ENCODE peak calls at places on chromosomes 16 and 17, in six cellular contexts. E is AG04449, M is mesendoderm, F is iPS DF 6.9, K is lower leg skin, S is OCI-LY7. I is an unnamed sample.

GRCh38 chr17:9231449-9232154 is 210.3 kb downstream of the NTN1 start:
- DNase-seq in E (no peak), S (no peak), F (no peak), K (no peak), M (no peak), I (no peak)

GRCh38 chr17:80816241-80817103 is 175.2 kb upstream of the CHMP6 start:
- DNase-seq in S (no peak), E (no peak), K (peak), M (no peak), F (no peak), I (no peak)

GRCh38 chr16:57349212-57350031 is 9.2 kb upstream of the CCL22 start:
- DNase-seq in F (no peak), K (peak), E (no peak), M (no peak), S (peak), I (no peak)

GRCh38 chr16:86499889-86500707 is 10.2 kb upstream of the FOXF1 start:
- DNase-seq in M (no peak), F (no peak), E (no peak), S (no peak), K (no peak), I (no peak)

GRCh38 chr17:82497483-82498405 is 21.8 kb upstream of the FOXK2 start:
- DNase-seq in M (peak), K (peak), E (no peak), F (no peak), S (peak), I (no peak)

GRCh38 chr17:1515640-1516402 is 591 bp downstream of the INPP5K start:
- DNase-seq in K (no peak), F (no peak), M (peak), E (peak), S (peak), I (peak)

GRCh38 chr16:57618306-57619132 is 9.9 kb upstream of the ADGRG1 start:
- DNase-seq in E (no peak), S (no peak), M (no peak), F (no peak), K (peak), I (no peak)

GRCh38 chr16:23509763-23510153 is 536 bp downstream of the GGA2 start:
- DNase-seq in K (no peak), S (peak), M (peak), E (no peak), F (no peak), I (no peak)

GRCh38 chr16:28326881-28327610 is 34.7 kb downstream of the SBK1 start:
- DNase-seq in F (no peak), K (peak), E (no peak), M (peak), S (peak), I (no peak)

DNA sequence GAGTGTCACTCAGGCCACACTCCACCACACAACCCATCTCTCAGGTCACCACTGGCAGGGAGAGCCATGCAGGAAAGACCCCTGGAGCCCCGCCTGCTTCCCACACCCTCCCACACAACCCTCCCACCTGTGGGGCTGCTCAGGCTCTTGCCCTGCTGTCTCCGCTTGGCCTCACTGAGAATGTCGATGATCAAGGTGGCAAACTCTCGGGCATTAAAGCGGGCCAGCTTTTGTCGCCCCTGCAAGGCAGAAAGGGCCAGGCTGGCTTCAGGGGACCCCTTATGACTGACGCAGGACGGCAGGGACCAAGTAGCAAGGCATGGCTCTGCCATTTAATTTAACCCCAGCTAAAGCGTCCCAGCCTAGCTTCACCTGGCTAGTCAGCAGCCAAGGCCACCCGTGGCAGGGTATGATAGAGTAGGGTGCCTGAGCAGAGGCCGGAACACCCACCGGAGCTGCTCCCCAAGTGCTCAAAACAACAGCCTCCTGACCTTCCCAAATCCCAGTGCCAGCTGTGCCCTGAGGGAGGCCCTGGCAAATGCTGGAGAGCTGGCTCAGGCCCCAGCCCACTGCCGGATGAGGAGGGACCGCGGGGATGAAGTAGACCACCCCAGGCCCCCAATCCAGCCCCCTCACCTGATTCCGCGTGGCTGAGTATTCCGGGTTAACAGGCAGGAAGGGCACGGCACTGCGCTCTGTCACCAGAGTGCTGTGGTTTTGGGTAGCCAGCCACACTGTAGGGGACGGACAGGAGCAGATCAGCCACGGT is 8.7 kb downstream of the TP53I13 start:
- DNase-seq in S (no peak), F (no peak), K (no peak), M (no peak), E (no peak), I (no peak)
- H3K4me3 ChIP-seq in S (no peak), F (no peak), K (no peak), M (no peak), E (no peak), I (no peak)

DNA sequence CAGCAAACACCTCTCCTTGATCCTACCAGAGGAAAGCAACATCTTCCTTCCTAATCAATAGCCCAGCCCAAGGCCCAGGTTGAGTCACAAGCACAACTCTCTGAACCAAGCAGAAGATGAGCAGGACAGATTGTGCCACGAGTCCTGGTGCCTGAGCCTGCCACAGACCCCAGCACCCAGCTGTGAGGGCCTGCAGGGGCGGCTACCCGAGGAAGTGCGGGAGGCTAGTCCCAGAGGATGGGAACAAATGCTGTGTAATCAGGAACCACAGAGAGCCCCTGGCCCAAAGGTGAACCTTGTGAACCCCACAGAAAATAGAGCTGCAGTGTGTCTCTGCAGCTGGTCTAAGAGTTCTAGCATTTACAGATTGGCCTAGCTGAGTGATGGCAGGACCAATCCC is 126.8 kb upstream of the HSBP1 start:
- DNase-seq in E (no peak), S (no peak), F (no peak), M (no peak), K (no peak), I (no peak)
- H3K4me3 ChIP-seq in E (no peak), S (no peak), F (no peak), M (no peak), K (no peak), I (no peak)

GRCh38 chr17:72373910-72374741 is 253.3 kb downstream of the SOX9 start:
- DNase-seq in F (no peak), M (no peak), K (no peak), S (no peak), E (no peak), I (no peak)
- H3K4me3 ChIP-seq in F (no peak), M (no peak), K (no peak), S (no peak), E (no peak), I (no peak)

DNA sequence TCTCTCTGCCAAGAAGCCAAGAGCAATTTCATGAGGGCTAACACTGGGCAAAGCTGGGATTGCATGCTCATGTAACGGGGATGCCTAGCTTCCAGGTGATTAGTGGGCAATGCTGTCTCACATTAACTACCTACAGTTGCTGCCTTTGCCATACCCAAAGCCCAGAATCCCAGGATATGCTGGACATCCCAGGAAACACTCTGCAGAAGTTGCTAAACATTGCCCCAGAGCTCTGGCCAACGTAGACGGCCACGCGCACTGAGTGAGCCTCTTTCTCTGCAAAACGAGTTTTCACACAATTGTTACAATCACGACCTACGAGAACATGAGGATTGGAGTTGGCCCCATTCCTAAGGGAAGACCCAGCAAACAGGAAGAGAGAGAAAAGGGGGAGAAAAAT is 112.9 kb upstream of the DNAH9 start:
- DNase-seq in F (no peak), M (no peak), K (peak), S (no peak), E (no peak), I (no peak)
- H3K4me3 ChIP-seq in F (no peak), M (no peak), K (no peak), S (no peak), E (no peak), I (no peak)

GRCh38 chr16:3770530-3770929 is 53.2 kb upstream of the TRAP1 start:
- DNase-seq in S (no peak), M (no peak), E (no peak), F (no peak), K (peak), I (no peak)

GRCh38 chr16:3773663-3774062 is 56.3 kb upstream of the TRAP1 start:
- DNase-seq in F (no peak), E (no peak), K (peak), S (no peak), M (no peak), I (no peak)

GRCh38 chr16:3769942-3770341 is 52.6 kb upstream of the TRAP1 start:
- DNase-seq in F (no peak), K (peak), S (no peak), M (no peak), E (no peak), I (no peak)

GRCh38 chr16:3769013-3769412 is 51.7 kb upstream of the TRAP1 start:
- DNase-seq in S (no peak), F (no peak), E (no peak), M (no peak), K (peak), I (no peak)

DNA sequence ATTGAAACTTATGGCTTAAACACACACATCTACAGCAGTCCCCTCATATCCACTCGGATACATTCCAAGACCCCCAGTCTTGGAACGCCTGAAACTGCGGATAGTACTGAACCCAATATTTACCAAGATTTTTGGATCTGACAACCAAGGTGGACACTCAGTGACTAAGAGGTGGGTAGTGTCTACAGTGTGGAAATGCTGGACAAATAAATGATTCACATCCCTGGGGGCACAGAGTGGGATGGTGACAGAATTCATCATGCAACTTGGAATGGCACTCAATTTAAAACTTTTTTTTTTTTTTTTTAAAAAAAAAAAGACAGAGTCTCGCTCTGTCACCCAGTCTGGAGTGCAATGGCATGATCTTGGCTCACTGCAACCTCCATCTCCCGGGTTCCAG is 54.2 kb upstream of the TRAP1 start:
- DNase-seq in K (peak), S (no peak), F (no peak), M (no peak), E (no peak), I (no peak)
- H3K4me3 ChIP-seq in K (no peak), S (no peak), F (no peak), M (no peak), E (no peak), I (no peak)

DNA sequence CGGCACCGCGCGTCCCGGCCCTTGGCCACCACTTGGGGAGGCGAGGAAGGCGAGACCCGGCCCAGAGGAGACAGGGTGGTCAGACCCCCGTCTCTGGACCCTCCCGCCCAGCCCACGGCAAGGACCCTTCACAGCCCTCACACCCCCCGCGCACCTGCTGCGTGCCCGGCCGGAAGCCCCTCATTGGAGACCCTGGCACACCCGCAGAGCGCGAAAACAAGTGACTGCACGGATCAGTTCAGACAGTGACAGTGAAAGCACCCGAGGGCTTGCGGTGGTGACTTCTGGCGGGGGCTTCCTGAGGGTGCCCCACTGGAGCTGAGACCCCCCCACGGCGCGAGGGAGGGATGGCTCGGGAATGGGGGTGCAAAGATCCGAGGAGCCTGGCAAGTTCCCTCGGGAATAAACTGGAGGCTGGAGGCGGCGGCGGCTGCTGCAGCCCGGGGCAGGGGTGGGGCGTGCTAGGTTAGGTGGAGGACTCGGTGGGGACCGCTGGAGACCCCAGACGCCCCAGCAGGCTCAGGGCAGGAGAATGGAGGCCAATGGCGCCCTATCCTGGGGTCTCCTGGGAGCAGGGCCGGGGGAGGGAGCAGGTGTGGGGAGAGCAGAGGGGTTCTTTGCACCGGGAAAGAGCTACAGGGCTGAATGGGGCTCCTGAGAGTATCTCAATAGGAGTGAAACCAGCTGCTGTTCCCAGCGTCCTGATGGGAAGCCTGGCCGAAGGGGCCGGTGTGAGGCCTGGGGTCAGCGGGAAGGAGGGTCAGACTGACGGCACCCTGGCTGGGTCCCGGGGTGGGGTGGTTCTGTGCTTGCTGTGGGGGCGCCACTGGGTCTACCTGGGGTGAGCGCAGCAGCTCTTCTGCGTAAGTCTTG is 824 bp upstream of the FBXL16 start:
- DNase-seq in S (no peak), F (no peak), M (no peak), K (no peak), E (no peak), I (no peak)
- H3K4me3 ChIP-seq in S (no peak), F (peak), M (no peak), K (no peak), E (no peak), I (peak)

GRCh38 chr17:75512946-75513666 is 2.2 kb downstream of the CASKIN2 start:
- DNase-seq in S (no peak), K (no peak), F (no peak), M (no peak), E (no peak), I (no peak)

GRCh38 chr17:75515229-75515522 is 161 bp downstream of the CASKIN2 start:
- DNase-seq in M (no peak), K (no peak), E (no peak), S (no peak), F (no peak), I (no peak)

GRCh38 chr17:75511610-75512575 is 3.4 kb downstream of the CASKIN2 start:
- DNase-seq in F (no peak), E (no peak), S (no peak), K (no peak), M (no peak), I (no peak)

GRCh38 chr17:75514299-75515228 is 773 bp downstream of the CASKIN2 start:
- DNase-seq in F (no peak), S (no peak), E (no peak), M (peak), K (no peak), I (no peak)

GRCh38 chr17:75513667-75514052 is 1.7 kb downstream of the CASKIN2 start:
- DNase-seq in E (no peak), S (no peak), M (no peak), F (no peak), K (no peak), I (no peak)
- H3K4me3 ChIP-seq in E (peak), S (no peak), M (no peak), F (no peak), K (no peak), I (no peak)

I was measured in skeletal muscle cell.